ENCODE peak calls at places on chromosomes 4 and X, in seven cellular contexts. K, T, U, I, Z, V and Y are unnamed samples.

GRCh38 chr4:84750260-84750955 is 167.5 kb downstream of the CDS1 start:
- DNase-seq in K (peak), T (peak), U (no peak), I (peak), Z (peak), V (peak), Y (no peak)

GRCh38 chr4:84856468-84856867 is 110.0 kb downstream of the WDFY3 start:
- DNase-seq in K (no peak), T (no peak), U (no peak), I (no peak), Z (no peak), V (no peak), Y (no peak)

GRCh38 chr4:143784567-143784966 is 84.1 kb upstream of the FREM3 start:
- DNase-seq in K (no peak), T (no peak), U (no peak), I (no peak), Z (no peak), V (no peak), Y (no peak)

GRCh38 chr4:102780476-102781144 is 19.8 kb upstream of the MANBA start:
- DNase-seq in K (peak), T (no peak), U (no peak), I (no peak), Z (no peak), V (peak), Y (no peak)

GRCh38 chr4:109302366-109303140 is at the start of gene COL25A1:
- DNase-seq in K (no peak), T (no peak), U (no peak), I (no peak), Z (peak), V (no peak), Y (peak)

GRCh38 chr4:31324814-31325213 is 604.6 kb downstream of the PCDH7 start:
- DNase-seq in K (no peak), T (no peak), U (no peak), I (no peak), Z (no peak), V (no peak), Y (no peak)

GRCh38 chr4:67871867-67872266 is 11.9 kb downstream of the TMPRSS11D start:
- DNase-seq in K (no peak), T (peak), U (no peak), I (peak), Z (peak), V (peak), Y (no peak)

GRCh38 chrX:101051549-101052302 is at the start of gene TRMT2B:
- DNase-seq in K (peak), T (peak), U (peak), I (peak), Z (peak), V (peak), Y (peak)

GRCh38 chr4:185566972-185567749 is 31.9 kb upstream of the PDLIM3 start:
- DNase-seq in K (no peak), T (no peak), U (no peak), I (no peak), Z (no peak), V (peak), Y (no peak)

GRCh38 chr4:107578321-107578720 is 141.7 kb downstream of the PAPSS1 start:
- DNase-seq in K (no peak), T (no peak), U (no peak), I (no peak), Z (no peak), V (no peak), Y (no peak)

GRCh38 chr4:1794809-1795303 is 1.8 kb downstream of the FGFR3 start:
- DNase-seq in K (no peak), T (no peak), U (no peak), I (no peak), Z (peak), V (no peak), Y (no peak)

GRCh38 chr4:1964443-1964842 is 44.3 kb downstream of the NELFA start:
- DNase-seq in K (peak), T (no peak), U (no peak), I (no peak), Z (no peak), V (no peak), Y (no peak)

GRCh38 chrX:68998716-68999115 is 166.5 kb downstream of the PJA1 start:
- DNase-seq in K (no peak), T (no peak), U (no peak), I (no peak), Z (no peak), V (no peak), Y (peak)

GRCh38 chrX:68997461-68997860 is 167.8 kb downstream of the PJA1 start:
- DNase-seq in K (no peak), T (no peak), U (no peak), I (no peak), Z (no peak), V (no peak), Y (no peak)

GRCh38 chrX:68995780-68996551 is 167.1 kb downstream of the EFNB1 start:
- DNase-seq in K (no peak), T (no peak), U (no peak), I (no peak), Z (no peak), V (peak), Y (peak)

GRCh38 chrX:68999351-68999750 is 165.9 kb downstream of the PJA1 start:
- DNase-seq in K (no peak), T (peak), U (no peak), I (no peak), Z (no peak), V (no peak), Y (no peak)

DNA sequence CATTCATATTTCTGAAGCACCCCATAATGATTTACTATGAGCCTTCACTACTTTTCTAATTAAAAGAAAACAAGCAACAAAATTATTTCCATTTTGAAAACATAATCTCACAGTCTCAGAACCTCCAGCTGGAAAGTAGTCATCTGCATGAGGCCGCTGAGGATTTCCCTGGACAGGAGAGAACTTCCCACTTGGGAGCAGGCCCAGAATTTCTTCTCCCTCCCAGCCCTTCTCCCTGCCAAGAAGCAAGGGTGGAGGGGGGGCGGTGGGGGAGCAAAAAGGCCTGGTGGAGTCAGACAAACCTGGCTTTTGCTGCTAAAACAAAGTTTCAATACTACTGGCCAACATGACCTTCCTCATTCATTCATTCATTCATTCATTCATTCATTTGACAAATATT is 167.3 kb downstream of the PJA1 start:
- DNase-seq in K (no peak), T (no peak), U (no peak), I (no peak), Z (no peak), V (no peak), Y (no peak)
- TF ChIP-seq SIN3A in K (no peak), T (no peak), U (no peak), I (no peak), Z (no peak), V (no peak), Y (no peak)

DNA sequence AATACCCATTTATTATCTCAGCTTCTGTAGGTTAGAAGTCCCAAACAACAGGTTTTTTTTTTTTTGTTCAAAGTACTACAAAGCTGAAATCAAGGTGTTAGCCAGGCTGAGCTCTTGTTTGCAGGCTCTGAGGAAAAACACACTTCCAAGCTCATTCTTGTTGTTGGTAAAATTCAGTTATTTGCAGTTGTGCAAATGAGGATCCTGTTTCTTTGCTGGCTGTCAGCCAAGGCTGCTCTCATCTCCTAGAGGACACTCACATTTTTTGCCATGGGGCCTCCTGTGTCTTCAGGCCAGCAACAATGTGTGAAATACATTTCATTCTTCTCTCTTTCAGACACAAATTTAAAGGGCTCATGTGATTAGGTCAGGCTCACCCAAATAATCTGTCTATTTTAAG is 60.3 kb upstream of the HSD17B10 start:
- DNase-seq in K (no peak), T (no peak), U (no peak), I (no peak), Z (peak), V (no peak), Y (no peak)
- TF ChIP-seq SIN3A in K (no peak), T (no peak), U (no peak), I (no peak), Z (no peak), V (no peak), Y (no peak)

DNA sequence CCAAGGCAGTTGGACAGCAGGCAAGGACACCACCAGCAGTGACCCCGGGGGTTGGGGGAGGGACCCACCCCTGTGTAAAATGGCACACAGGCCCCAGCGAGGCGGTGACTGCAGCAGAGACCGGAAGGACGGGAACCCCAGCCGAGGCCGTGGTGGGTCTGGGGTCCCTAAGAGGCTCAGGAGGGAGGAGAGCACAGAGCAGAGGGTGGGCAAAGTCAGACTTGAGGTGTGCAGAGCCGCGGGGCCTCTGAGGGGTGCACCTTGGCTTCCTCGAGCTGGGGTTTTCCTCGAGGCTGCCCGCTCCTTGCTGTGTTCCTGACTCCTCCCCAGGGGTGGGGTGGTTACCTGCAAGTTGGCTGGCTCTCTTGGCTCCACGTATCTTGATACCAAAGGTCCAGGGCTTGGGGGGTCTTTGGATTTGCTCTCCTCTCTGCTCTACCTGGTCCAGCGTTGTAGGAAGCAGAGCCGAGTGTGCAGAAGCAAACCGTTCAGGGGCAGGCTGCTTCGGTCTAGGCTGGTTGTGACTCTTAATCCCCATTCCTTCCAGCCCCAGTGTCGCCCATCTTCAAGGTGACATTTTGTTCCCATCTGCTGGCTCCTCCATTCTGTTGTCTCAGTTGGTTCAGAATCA is 37.9 kb upstream of the SORCS2 start:
- DNase-seq in K (no peak), T (no peak), U (no peak), I (no peak), Z (no peak), V (no peak), Y (no peak)
- TF ChIP-seq SIN3A in K (no peak), T (no peak), U (no peak), I (no peak), Z (no peak), V (no peak), Y (no peak)

GRCh38 chrX:8194216-8194615 is 23.1 kb upstream of the VCX2 start:
- DNase-seq in K (no peak), T (no peak), U (no peak), I (no peak), Z (no peak), V (no peak), Y (no peak)
- TF ChIP-seq SIN3A in K (no peak), T (no peak), U (no peak), I (no peak), Z (no peak), V (no peak), Y (no peak)

GRCh38 chrX:78746496-78746895 is 1.0 kb upstream of the LPAR4 start:
- DNase-seq in K (no peak), T (no peak), U (no peak), I (no peak), Z (no peak), V (no peak), Y (no peak)
- TF ChIP-seq SIN3A in K (no peak), T (no peak), U (no peak), I (no peak), Z (no peak), V (no peak), Y (no peak)

GRCh38 chr4:147644471-147644870 is 27.3 kb downstream of the TMEM184C start:
- DNase-seq in K (no peak), T (no peak), U (no peak), I (no peak), Z (no peak), V (no peak), Y (no peak)
- TF ChIP-seq SIN3A in K (no peak), T (no peak), U (no peak), I (no peak), Z (no peak), V (no peak), Y (no peak)